ENCODE peak calls at places on chromosome 1, in six cellular contexts. X is A172, V is AG09319, E is Ammon's horn, N is NCI-H345, K is psoas muscle. Y is an unnamed sample.

GRCh38 chr1:243483084-243483845 is 227.4 kb downstream of the SDCCAG8 start:
- DNase-seq in X (no peak), V (no peak), E (no peak), N (no peak), K (no peak), Y (no peak)

GRCh38 chr1:204578867-204579664 is 62.9 kb downstream of the MDM4 start:
- DNase-seq in X (no peak), V (no peak), E (peak), N (peak), K (peak), Y (peak)

GRCh38 chr1:245161866-245162265 is 7.1 kb downstream of the KIF26B start:
- DNase-seq in X (no peak), V (no peak), E (no peak), N (no peak), K (no peak), Y (no peak)

GRCh38 chr1:156616463-156616862 is 2.8 kb upstream of the HAPLN2 start:
- DNase-seq in X (peak), V (no peak), E (peak), N (peak), K (no peak), Y (peak)

GRCh38 chr1:28313710-28314510 is 14.9 kb upstream of the MED18 start:
- DNase-seq in X (peak), V (no peak), E (no peak), N (no peak), K (peak), Y (peak)

GRCh38 chr1:42008264-42008663 is 89.5 kb upstream of the HIVEP3 start:
- DNase-seq in X (no peak), V (no peak), E (no peak), N (no peak), K (no peak), Y (no peak)

GRCh38 chr1:4729108-4729506 is 74.7 kb downstream of the AJAP1 start:
- DNase-seq in X (no peak), V (no peak), E (no peak), N (no peak), K (no peak), Y (no peak)

GRCh38 chr1:93694039-93694438 is 12.4 kb upstream of the BCAR3 start:
- DNase-seq in X (peak), V (no peak), E (no peak), N (no peak), K (no peak), Y (no peak)

GRCh38 chr1:98110674-98111073 is 189.8 kb upstream of the DPYD start:
- DNase-seq in X (peak), V (no peak), E (no peak), N (no peak), K (no peak), Y (no peak)

GRCh38 chr1:153192697-153193096 is 10.5 kb upstream of the LELP1 start:
- DNase-seq in X (no peak), V (no peak), E (no peak), N (peak), K (no peak), Y (no peak)

GRCh38 chr1:244111008-244111407 is 59.9 kb downstream of the ZBTB18 start:
- DNase-seq in X (no peak), V (no peak), E (no peak), N (no peak), K (no peak), Y (no peak)